ENCODE peak calls at places on chromosomes 16 and 17, in eight cellular contexts. V is transverse colon, W is left ventricle myocardium inferior, Z is body of pancreas, H is stomach, X is MM.1S, L is IMR-90, C is cardiac muscle cell. N is an unnamed sample. For H3K36me3, the result is how much of the 10 kb centered on the place peaks cover.

GRCh38 chr17:10370209-10370608 is 2.6 kb downstream of the MYH13 start:
- DNase-seq in V (no peak), X (no peak), H (no peak), Z (no peak), L (no peak), C (no peak), W (no peak), N (no peak)

GRCh38 chr16:48347191-48347860 is 37.9 kb downstream of the SIAH1 start:
- DNase-seq in Z (no peak), H (no peak), L (no peak), V (no peak), X (no peak), C (no peak), W (no peak), N (no peak)

GRCh38 chr17:65677932-65678331 is 116.5 kb upstream of the AXIN2 start:
- DNase-seq in H (no peak), V (no peak), W (no peak), Z (no peak), L (peak), X (no peak), C (no peak), N (no peak)

GRCh38 chr17:65633988-65634387 is 72.5 kb upstream of the AXIN2 start:
- DNase-seq in X (no peak), Z (peak), W (no peak), L (no peak), C (no peak), V (no peak), H (no peak), N (no peak)

GRCh38 chr17:71302721-71303549 is 817.9 kb upstream of the SOX9 start:
- DNase-seq in V (no peak), L (no peak), X (no peak), W (no peak), H (no peak), C (no peak), Z (no peak), N (no peak)

GRCh38 chr17:40075216-40076100 is 12.7 kb downstream of the THRA start:
- DNase-seq in H (peak), L (peak), C (peak), X (peak), Z (peak), V (peak), W (peak), N (peak)

GRCh38 chr17:79026345-79027273 is 2.6 kb downstream of the C1QTNF1 start:
- DNase-seq in Z (peak), L (peak), C (no peak), X (no peak), H (peak), V (peak), W (peak), N (no peak)

GRCh38 chr17:48503747-48504146 is 27.1 kb downstream of the HOXB1 start:
- DNase-seq in X (no peak), W (no peak), V (no peak), Z (no peak), L (peak), H (no peak), C (peak), N (no peak)

GRCh38 chr17:18961634-18962493 is 9.9 kb downstream of the SLC5A10 start:
- DNase-seq in H (no peak), C (no peak), V (no peak), L (peak), W (no peak), X (no peak), Z (no peak), N (no peak)

GRCh38 chr17:79808763-79809529 is 12.1 kb upstream of the CBX8 start:
- DNase-seq in H (peak), V (peak), L (no peak), C (no peak), Z (peak), W (no peak), X (peak), N (peak)

GRCh38 chr17:37446027-37446426 is 39.3 kb downstream of the TADA2A start:
- DNase-seq in L (no peak), H (no peak), C (no peak), V (no peak), Z (no peak), W (no peak), X (no peak), N (no peak)

GRCh38 chr16:88856122-88856827 is 472 bp downstream of the GALNS start:
- DNase-seq in C (peak), X (no peak), V (peak), W (no peak), Z (no peak), H (no peak), L (no peak), N (no peak)

GRCh38 chr17:1275962-1276736 is 3.3 kb upstream of the TRARG1 start:
- DNase-seq in C (peak), Z (peak), H (peak), W (peak), X (peak), L (peak), V (peak), N (peak)

GRCh38 chr17:83149761-83150251 is 70.4 kb downstream of the METRNL start:
- DNase-seq in V (no peak), Z (no peak), L (peak), X (no peak), C (no peak), W (no peak), H (no peak), N (no peak)
- H3K36me3 ChIP-seq in V (under half), Z (under half), L (under half), X (under half), C (under half), W (under half), H (under half), N (under half)

GRCh38 chr17:69415431-69415830 is 934 bp downstream of the MAP2K6 start:
- DNase-seq in Z (no peak), V (no peak), X (no peak), L (no peak), W (no peak), C (no peak), H (no peak), N (no peak)

GRCh38 chr17:69418535-69418934 is 4.0 kb downstream of the MAP2K6 start:
- DNase-seq in X (no peak), C (no peak), Z (no peak), H (no peak), W (no peak), V (no peak), L (peak), N (no peak)

GRCh38 chr17:69412336-69412735 is 2.2 kb upstream of the MAP2K6 start:
- DNase-seq in Z (no peak), C (no peak), H (no peak), W (no peak), L (no peak), X (no peak), V (no peak), N (no peak)

GRCh38 chr17:69414408-69415274 is at the start of gene MAP2K6:
- DNase-seq in W (peak), L (peak), H (peak), C (peak), X (peak), Z (peak), V (peak), N (peak)

GRCh38 chr17:69417545-69418483 is 3.3 kb downstream of the MAP2K6 start:
- DNase-seq in V (no peak), C (no peak), X (no peak), W (no peak), Z (no peak), H (no peak), L (no peak), N (no peak)
- H3K27ac ChIP-seq in V (no peak), C (peak), X (no peak), W (no peak), Z (no peak), H (no peak), L (peak), N (no peak)

GRCh38 chr17:15233971-15234370 is 31.2 kb downstream of the PMP22 start:
- DNase-seq in W (no peak), L (no peak), H (no peak), C (no peak), V (no peak), Z (no peak), X (no peak), N (no peak)
- H3K36me3 ChIP-seq in W (half or more), L (half or more), H (under half), C (under half), V (under half), Z (under half), X (under half), N (half or more)

GRCh38 chr17:32267690-32268205 is 2.1 kb downstream of the RHBDL3 start:
- DNase-seq in Z (no peak), C (peak), L (no peak), H (no peak), X (no peak), V (no peak), W (no peak), N (peak)

GRCh38 chr17:32268734-32269288 is 3.2 kb downstream of the RHBDL3 start:
- DNase-seq in V (no peak), C (no peak), L (no peak), H (no peak), X (no peak), W (no peak), Z (no peak), N (no peak)

GRCh38 chr17:32271844-32272243 is 6.2 kb downstream of the RHBDL3 start:
- DNase-seq in H (no peak), C (no peak), L (no peak), Z (no peak), V (no peak), X (no peak), W (no peak), N (no peak)

GRCh38 chr17:32266389-32267269 is 997 bp downstream of the RHBDL3 start:
- DNase-seq in Z (no peak), V (no peak), X (peak), C (peak), W (no peak), L (no peak), H (no peak), N (peak)

GRCh38 chr17:32269377-32269776 is 3.7 kb downstream of the RHBDL3 start:
- DNase-seq in L (no peak), W (peak), C (no peak), H (no peak), V (no peak), X (no peak), Z (no peak), N (no peak)
- H3K27ac ChIP-seq in L (no peak), W (peak), C (no peak), H (no peak), V (no peak), X (no peak), Z (no peak), N (no peak)

GRCh38 chr16:18839555-18839954 is 38.2 kb upstream of the ARL6IP1 start:
- DNase-seq in V (peak), X (no peak), Z (peak), C (no peak), H (peak), L (no peak), W (no peak), N (peak)
- H3K36me3 ChIP-seq in V (under half), X (under half), Z (half or more), C (half or more), H (half or more), L (half or more), W (half or more), N (half or more)

GRCh38 chr16:4314532-4315184 is 1.2 kb upstream of the GLIS2 start:
- DNase-seq in H (no peak), X (no peak), C (peak), V (no peak), Z (no peak), L (peak), W (no peak), N (peak)

GRCh38 chr16:4313563-4314531 is 2.0 kb upstream of the GLIS2 start:
- DNase-seq in L (no peak), Z (peak), H (peak), W (no peak), X (peak), C (peak), V (peak), N (peak)

GRCh38 chr16:4316732-4317461 is 1.0 kb downstream of the GLIS2 start:
- DNase-seq in V (peak), C (no peak), X (no peak), W (peak), Z (peak), H (peak), L (no peak), N (peak)

GRCh38 chr16:4316103-4316731 is 350 bp downstream of the GLIS2 start:
- DNase-seq in V (no peak), W (no peak), H (no peak), C (peak), X (no peak), Z (no peak), L (no peak), N (peak)

DNA sequence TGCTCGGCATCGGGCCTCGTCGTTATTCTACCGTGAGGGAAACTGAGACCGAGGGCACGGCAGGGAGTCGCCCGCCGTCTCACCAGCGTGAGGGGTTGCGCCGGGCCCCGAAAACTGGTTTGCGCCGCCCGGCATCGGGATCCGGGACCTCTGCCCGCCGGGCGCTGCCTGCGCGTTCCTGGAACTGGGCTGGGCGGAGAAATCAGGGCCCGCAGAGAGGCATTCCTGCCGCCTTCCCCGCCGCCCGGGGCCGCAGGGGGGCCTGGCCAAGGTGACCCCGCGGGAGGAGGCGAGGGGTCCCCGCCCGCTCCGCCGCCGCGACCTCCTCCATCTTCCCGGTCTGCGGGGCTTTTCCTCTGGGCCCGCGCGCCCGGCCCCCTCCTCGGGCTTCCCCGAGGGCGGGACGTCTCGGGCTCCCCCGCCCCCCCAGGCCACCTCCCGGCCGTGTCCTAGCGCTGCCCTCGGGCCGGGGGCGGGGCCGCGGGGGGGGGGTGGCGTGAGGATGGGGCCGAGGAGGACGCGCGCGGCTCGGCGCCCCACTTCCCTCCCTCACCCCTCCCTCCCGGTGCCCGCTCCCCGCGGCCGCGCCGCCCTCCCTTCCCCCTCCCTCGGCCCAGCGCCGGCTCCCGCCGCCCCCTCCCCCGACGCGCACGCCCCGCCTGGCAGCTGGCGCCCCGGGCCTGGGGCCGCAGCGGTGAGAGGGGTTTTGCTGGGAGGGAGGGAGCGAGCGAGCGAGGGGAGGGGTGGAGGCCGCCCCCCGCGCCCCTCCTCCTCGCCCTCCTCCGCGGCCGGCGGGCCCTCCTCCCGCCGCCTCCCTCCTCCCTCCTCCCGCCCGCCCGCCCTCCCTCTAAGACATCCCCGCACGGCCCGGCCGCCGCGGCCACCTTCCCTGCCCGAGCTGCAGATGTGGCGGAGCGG is at the start of gene GLIS2:
- DNase-seq in V (peak), Z (peak), X (peak), W (peak), L (peak), C (peak), H (peak), N (peak)
- H3K27ac ChIP-seq in V (peak), Z (peak), X (no peak), W (peak), L (peak), C (peak), H (peak), N (peak)

GRCh38 chr17:73205326-73205980 is 12.6 kb downstream of the COG1 start:
- DNase-seq in L (no peak), C (no peak), X (no peak), H (no peak), V (no peak), Z (no peak), W (no peak), N (no peak)
- H3K36me3 ChIP-seq in L (half or more), C (half or more), X (under half), H (half or more), V (under half), Z (under half), W (half or more), N (half or more)

GRCh38 chr17:57649191-57649590 is 95.9 kb downstream of the CCDC182 start:
- DNase-seq in H (no peak), Z (no peak), L (no peak), C (no peak), V (no peak), W (no peak), X (no peak), N (no peak)

GRCh38 chr17:57645950-57646686 is 99.0 kb downstream of the CCDC182 start:
- DNase-seq in C (no peak), Z (no peak), X (no peak), H (no peak), W (no peak), V (no peak), L (peak), N (no peak)

GRCh38 chr17:57650548-57650947 is 94.6 kb downstream of the CCDC182 start:
- DNase-seq in V (no peak), H (no peak), Z (no peak), L (no peak), W (no peak), X (no peak), C (no peak), N (no peak)

GRCh38 chr17:57649731-57650484 is 95.2 kb downstream of the CCDC182 start:
- DNase-seq in H (no peak), X (no peak), Z (no peak), L (peak), W (no peak), C (no peak), V (no peak), N (no peak)

DNA sequence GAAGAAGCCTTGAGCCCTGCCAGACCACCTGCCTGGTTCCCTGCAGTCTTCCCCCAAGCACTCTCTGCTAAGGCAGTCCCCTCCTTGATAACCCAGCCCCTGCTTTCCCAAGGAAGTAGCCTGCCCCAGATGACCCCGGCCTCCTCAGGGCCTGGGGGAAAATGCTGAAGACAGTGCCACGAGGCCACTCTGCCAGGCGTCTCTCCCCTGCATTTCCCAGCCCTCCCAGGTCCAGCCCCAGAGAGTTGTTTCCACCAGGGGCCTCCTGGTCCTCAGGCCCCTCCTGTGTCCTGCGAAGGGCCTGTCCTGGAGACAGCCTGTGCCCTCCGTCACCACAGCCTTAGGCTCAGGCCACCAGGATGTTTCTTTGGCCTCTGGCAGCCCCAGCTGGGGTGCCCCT is 96.4 kb downstream of the CCDC182 start:
- DNase-seq in W (no peak), H (no peak), V (no peak), C (no peak), Z (no peak), X (no peak), L (no peak), N (no peak)
- H3K27ac ChIP-seq in W (no peak), H (no peak), V (no peak), C (no peak), Z (no peak), X (no peak), L (no peak), N (no peak)

N was measured in thyroid gland.